ENCODE peak calls at places on chromosomes 12 and 14, in ten cellular contexts. K is Caco-2, U is AG04450, T is stomach, S is DND-41, A is HL-60, Z is GM12865, X is HFF-Myc, P is heart right ventricle, V is PC-3. I is an unnamed sample.

GRCh38 chr14:92969470-92970232 is 46.7 kb downstream of the CHGA start:
- DNase-seq in K (no peak), U (no peak), T (no peak), S (no peak), A (no peak), Z (no peak), X (no peak), P (no peak), V (no peak), I (no peak)

GRCh38 chr12:64268409-64268808 is 46.3 kb upstream of the KICS2 start:
- DNase-seq in K (no peak), U (no peak), T (no peak), S (no peak), A (no peak), Z (no peak), X (no peak), P (no peak), V (no peak), I (no peak)

GRCh38 chr14:38053684-38054083 is 154.0 kb upstream of the SSTR1 start:
- DNase-seq in K (no peak), U (no peak), T (no peak), S (no peak), A (no peak), Z (no peak), X (no peak), P (no peak), V (no peak), I (no peak)

GRCh38 chr14:77843155-77843554 is 43.2 kb downstream of the ADCK1 start:
- DNase-seq in K (no peak), U (no peak), T (no peak), S (no peak), A (no peak), Z (no peak), X (no peak), P (no peak), V (no peak), I (no peak)

GRCh38 chr12:99111600-99111999 is 466.5 kb downstream of the APAF1 start:
- DNase-seq in K (no peak), U (no peak), T (no peak), S (no peak), A (no peak), Z (peak; percentile 20), X (no peak), P (no peak), V (peak; percentile 11), I (peak; percentile 35)

GRCh38 chr14:92990456-92991430 is 67.8 kb downstream of the CHGA start:
- DNase-seq in K (no peak), U (no peak), T (no peak), S (no peak), A (no peak), Z (no peak), X (no peak), P (no peak), V (no peak), I (no peak)

GRCh38 chr14:39268393-39268792 is 34.7 kb downstream of the MIA2 start:
- DNase-seq in K (no peak), U (no peak), T (no peak), S (no peak), A (no peak), Z (peak; percentile 24), X (no peak), P (no peak), V (peak; percentile 16), I (peak; percentile 73)

GRCh38 chr12:121955258-121956040 is 37.1 kb downstream of the CFAP251 start:
- DNase-seq in K (peak; percentile 22), U (no peak), T (no peak), S (no peak), A (no peak), Z (peak; percentile 18), X (no peak), P (no peak), V (peak; percentile 67), I (no peak)

GRCh38 chr12:46898152-46898931 is 72.5 kb upstream of the SLC38A4 start:
- DNase-seq in K (no peak), U (no peak), T (no peak), S (no peak), A (no peak), Z (no peak), X (no peak), P (no peak), V (no peak), I (no peak)

GRCh38 chr12:48004941-48005749 is 869 bp upstream of the COL2A1 start:
- DNase-seq in K (no peak), U (no peak), T (no peak), S (no peak), A (no peak), Z (no peak), X (no peak), P (no peak), V (no peak), I (no peak)
- H3K4me3 ChIP-seq in K (peak overlapping the region; percentile 50), U (no peak overlapping the region), T (peak overlapping the region; percentile 56), S (no peak overlapping the region), A (no peak overlapping the region), Z (no peak overlapping the region), X (no peak overlapping the region), P (no peak overlapping the region), V (peak overlapping the region; percentile 72), I (no peak overlapping the region)

DNA sequence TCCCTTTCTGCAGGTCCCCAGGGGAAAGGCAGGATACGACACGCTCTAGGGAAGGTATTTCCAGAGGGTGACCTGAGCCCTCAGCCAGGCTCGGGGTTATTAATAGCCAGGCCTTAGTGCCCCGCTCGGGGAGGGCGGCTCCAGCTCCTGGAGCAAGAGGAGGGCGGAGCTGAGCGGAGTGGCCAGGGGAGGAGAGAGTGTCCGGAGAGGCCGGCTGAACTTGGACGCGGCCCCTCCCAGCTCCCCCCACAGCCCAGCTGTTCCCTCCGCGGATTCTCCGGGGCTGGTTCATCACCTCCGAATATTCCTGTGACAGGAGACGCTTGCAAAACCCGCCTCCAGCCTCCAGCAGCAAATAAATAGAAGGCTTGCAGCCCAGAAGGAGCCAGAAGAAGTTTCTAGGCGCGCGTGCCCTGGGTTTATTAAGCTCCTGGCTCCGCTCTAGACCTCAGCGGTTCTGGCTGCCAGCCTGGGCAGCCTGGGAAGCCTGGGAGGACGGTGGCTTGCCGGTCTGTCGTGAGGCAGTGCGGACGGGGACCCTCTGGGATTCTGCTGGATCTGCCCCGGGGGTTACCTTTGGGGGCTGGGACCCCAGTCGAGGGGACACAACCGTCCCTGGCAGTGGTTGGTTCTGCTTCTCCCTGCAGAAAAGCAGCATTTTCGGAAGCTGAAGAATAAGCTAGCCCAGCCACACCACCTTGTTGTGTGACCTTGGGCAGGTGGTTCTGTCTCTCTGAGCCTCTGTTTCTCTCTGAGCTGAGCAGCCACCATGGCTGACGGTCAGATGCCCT is at the start of gene HSPB8:
- DNase-seq in K (peak; percentile 81), U (peak; percentile 88), T (peak; percentile 81), S (no peak), A (no peak), Z (no peak), X (no peak), P (peak; percentile 95), V (peak; percentile 47), I (no peak)
- H3K4me3 ChIP-seq in K (peak within 1 kb of the TSS; percentile 34), U (peak within 1 kb of the TSS; percentile 65), T (peak within 1 kb of the TSS; percentile 54), S (no peak within 1 kb of the TSS), A (no peak within 1 kb of the TSS), Z (no peak within 1 kb of the TSS), X (peak within 1 kb of the TSS; percentile 21), P (peak within 1 kb of the TSS; percentile 82), V (peak within 1 kb of the TSS; percentile 61), I (no peak within 1 kb of the TSS)

GRCh38 chr12:50925342-50925651 is 27.0 kb upstream of the HIGD1C start:
- DNase-seq in K (no peak), U (no peak), T (no peak), S (peak; percentile 85), A (peak; percentile 5), Z (peak; percentile 51), X (no peak), P (no peak), V (no peak), I (peak; percentile 84)

GRCh38 chr12:50924131-50924438 is 28.3 kb upstream of the HIGD1C start:
- DNase-seq in K (no peak), U (no peak), T (no peak), S (no peak), A (no peak), Z (no peak), X (no peak), P (no peak), V (peak; percentile 6), I (no peak)

GRCh38 chr12:50925920-50926319 is 26.4 kb upstream of the HIGD1C start:
- DNase-seq in K (no peak), U (no peak), T (no peak), S (no peak), A (no peak), Z (no peak), X (no peak), P (no peak), V (no peak), I (no peak)

GRCh38 chr12:50923361-50924130 is 28.8 kb upstream of the HIGD1C start:
- DNase-seq in K (no peak), U (no peak), T (no peak), S (no peak), A (no peak), Z (no peak), X (no peak), P (no peak), V (no peak), I (no peak)

DNA sequence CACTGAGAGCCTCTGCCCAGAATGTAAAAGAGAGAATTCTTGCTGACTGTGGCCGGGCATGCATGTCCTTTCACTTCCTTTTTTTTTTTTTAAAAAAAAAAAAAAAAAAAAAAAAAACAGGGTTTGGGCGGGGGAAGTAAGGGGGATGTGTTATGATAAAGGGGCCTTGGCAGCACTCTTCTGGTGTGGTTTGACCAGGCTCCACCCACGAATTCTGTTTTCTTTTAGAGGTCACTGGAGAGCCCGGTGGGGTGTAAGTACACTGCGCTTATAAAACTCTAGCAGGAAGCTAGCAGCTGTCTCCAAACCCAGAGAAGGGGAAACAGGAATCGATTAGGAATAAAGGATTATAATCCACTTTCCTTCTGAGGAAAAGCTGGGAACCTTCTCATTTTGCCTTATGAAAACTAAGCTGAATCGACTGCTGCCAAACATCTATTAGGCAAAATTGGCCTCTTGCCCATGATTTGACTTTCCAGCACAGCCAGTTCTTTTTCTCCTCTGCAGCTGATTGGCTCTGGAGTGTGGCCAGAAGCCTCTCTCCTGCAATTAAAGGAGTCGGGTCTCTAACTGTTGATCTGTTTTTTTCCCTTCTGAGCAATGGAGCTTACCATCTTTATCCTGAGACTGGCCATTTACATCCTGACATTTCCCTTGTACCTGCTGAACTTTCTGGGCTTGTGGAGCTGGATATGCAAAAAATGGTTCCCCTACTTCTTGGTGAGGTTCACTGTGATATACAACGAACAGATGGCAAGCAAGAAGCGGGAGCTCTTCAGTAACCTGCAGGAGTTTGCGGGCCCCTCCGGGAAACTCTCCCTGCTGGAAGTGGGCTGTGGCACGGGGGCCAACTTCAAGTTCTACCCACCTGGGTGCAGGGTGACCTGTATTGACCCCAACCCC is 27.7 kb upstream of the HIGD1C start:
- DNase-seq in K (no peak), U (peak; percentile 71), T (peak; percentile 95), S (peak; percentile 79), A (peak; percentile 83), Z (peak; percentile 94), X (peak; percentile 89), P (peak; percentile 95), V (peak; percentile 78), I (peak; percentile 61)
- H3K4me3 ChIP-seq in K (no peak overlapping the region), U (peak overlapping the region; percentile 67), T (peak overlapping the region; percentile 85), S (no peak overlapping the region), A (peak overlapping the region; percentile 46), Z (peak overlapping the region; percentile 44), X (peak overlapping the region; percentile 52), P (peak overlapping the region; percentile 78), V (peak overlapping the region; percentile 58), I (peak overlapping the region; percentile 47)

GRCh38 chr12:77062846-77063461 is 2.4 kb downstream of the E2F7 start:
- DNase-seq in K (no peak), U (peak; percentile 29), T (peak; percentile 54), S (no peak), A (no peak), Z (peak; percentile 83), X (no peak), P (peak; percentile 37), V (peak; percentile 93), I (no peak)
- H3K4me3 ChIP-seq in K (no peak overlapping the region), U (peak overlapping the region; percentile 48), T (peak overlapping the region; percentile 17), S (peak overlapping the region; percentile 69), A (no peak overlapping the region), Z (peak overlapping the region; percentile 99), X (peak overlapping the region; percentile 1), P (peak overlapping the region; percentile 30), V (peak overlapping the region; percentile 94), I (no peak overlapping the region)

I was measured in Jurkat, Clone E6-1.